ENCODE peak calls at places on chromosome 6, in five cellular contexts. X is NCI-H82; E is mammary epithelial cell; W is CD4-positive, CD25-positive, alpha-beta regulatory T cell; Q is myocyte. A is an unnamed sample.

GRCh38 chr6:3517350-3517749 is 60.5 kb upstream of the SLC22A23 start:
- DNase-seq in X (peak), W (no peak), E (peak), Q (peak), A (peak)

GRCh38 chr6:158041370-158041769 is 59.7 kb downstream of the SYNJ2 start:
- DNase-seq in Q (no peak), W (no peak), X (no peak), E (peak), A (no peak)

GRCh38 chr6:9502991-9503761 is 911.7 kb downstream of the TFAP2A start:
- DNase-seq in W (no peak), X (no peak), Q (no peak), E (peak), A (peak)

GRCh38 chr6:147161974-147162495 is 42.2 kb upstream of the STXBP5 start:
- DNase-seq in W (no peak), E (peak), X (no peak), Q (no peak), A (no peak)

GRCh38 chr6:30542915-30543314 is 13.4 kb downstream of the GNL1 start:
- DNase-seq in W (no peak), X (no peak), E (no peak), Q (peak), A (no peak)

GRCh38 chr6:118893095-118893881 is 664 bp upstream of the ASF1A start:
- DNase-seq in Q (peak), W (peak), X (peak), E (peak), A (peak)

GRCh38 chr6:108562503-108562993 is 1.8 kb downstream of the FOXO3 start:
- DNase-seq in X (peak), E (peak), W (no peak), Q (peak), A (peak)

GRCh38 chr6:144217264-144217663 is 66.9 kb downstream of the STX11 start:
- DNase-seq in W (no peak), E (no peak), X (no peak), Q (peak), A (no peak)

GRCh38 chr6:165767228-165767627 is 104.2 kb upstream of the PDE10A start:
- DNase-seq in W (no peak), X (no peak), E (no peak), Q (peak), A (no peak)

GRCh38 chr6:64100702-64101101 is 465.1 kb downstream of the PHF3 start:
- DNase-seq in W (no peak), E (no peak), X (no peak), Q (no peak), A (no peak)

GRCh38 chr6:62891065-62891647 is 320.1 kb upstream of the FKBP1C start:
- DNase-seq in Q (no peak), E (no peak), W (no peak), X (peak), A (peak)

A was measured in kidney tubule cell.